ENCODE peak calls at places on chromosomes 4 and X, in seven cellular contexts. Y is tibial artery; B is NCI-H1105; R is progenitor cell of endocrine pancreas; K is cortex of kidney; P is activated CD4-positive, alpha-beta T cell treated with anti-CD3 and anti-CD28 coated beads, Interleukin-2, amount 50 U/mL, for 4 hours; J is stimulated activated CD4-positive, alpha-beta T cell treated with anti-CD3 and anti-CD28 coated beads, Interleukin-15, amount 100 ng/mL, for 1 hour. O is an unnamed sample.

GRCh38 chr4:12579172-12579571 is 905.0 kb downstream of the RAB28 start:
- DNase-seq in Y (no peak), J (no peak), P (no peak), B (no peak), R (no peak), K (no peak), O (no peak)

GRCh38 chrX:126820700-126821420 is 1.3 kb downstream of the PRR32 start:
- DNase-seq in K (no peak), J (no peak), P (no peak), B (no peak), Y (no peak), R (no peak), O (no peak)

GRCh38 chrX:153443476-153444332 is 2.2 kb downstream of the TREX2 start:
- DNase-seq in B (no peak), K (no peak), Y (no peak), P (no peak), J (no peak), R (no peak), O (no peak)

GRCh38 chr4:120801171-120801758 is 121.3 kb downstream of the PRDM5 start:
- DNase-seq in B (no peak), P (no peak), J (no peak), Y (peak; percentile 64), K (no peak), R (no peak), O (no peak)

GRCh38 chrX:136839196-136839595 is 41.3 kb downstream of the RBMX start:
- DNase-seq in B (no peak), R (no peak), P (no peak), J (no peak), Y (no peak), K (no peak), O (no peak)

GRCh38 chrX:102651242-102651967 is at the start of gene GPRASP1:
- DNase-seq in Y (peak; percentile 83), R (peak; percentile 21), P (peak; percentile 52), K (no peak), B (peak; percentile 11), J (peak; percentile 33), O (peak; percentile 34)

GRCh38 chr4:66853845-66854244 is 691.5 kb downstream of the CENPC start:
- DNase-seq in R (no peak), J (no peak), B (no peak), K (no peak), P (no peak), Y (no peak), O (no peak)

GRCh38 chr4:169557061-169557636 is 55.2 kb downstream of the NEK1 start:
- DNase-seq in B (no peak), P (no peak), R (no peak), Y (no peak), K (no peak), J (no peak), O (no peak)

GRCh38 chrX:39815621-39816020 is 282.1 kb downstream of the BCOR start:
- DNase-seq in J (no peak), R (no peak), K (no peak), Y (no peak), B (no peak), P (no peak), O (no peak)

GRCh38 chr4:85928775-85929585 is 430.9 kb downstream of the MAPK10 start:
- DNase-seq in Y (no peak), K (no peak), R (no peak), P (no peak), B (no peak), J (no peak), O (no peak)

GRCh38 chr4:145697332-145697731 is 17.4 kb downstream of the C4orf51 start:
- DNase-seq in P (no peak), R (no peak), Y (no peak), K (no peak), B (no peak), J (no peak), O (no peak)

GRCh38 chr4:175542787-175543186 is 269.3 kb downstream of the GPM6A start:
- DNase-seq in J (no peak), R (no peak), B (peak; percentile 65), Y (no peak), K (no peak), P (no peak), O (no peak)

GRCh38 chr4:18075823-18076433 is 54.4 kb upstream of the LCORL start:
- DNase-seq in P (peak; percentile 2), Y (no peak), J (peak; percentile 2), B (no peak), K (no peak), R (no peak), O (no peak)

GRCh38 chr4:146415829-146416228 is 105.9 kb downstream of the SLC10A7 start:
- DNase-seq in B (no peak), J (no peak), P (no peak), R (no peak), Y (no peak), K (no peak), O (no peak)

GRCh38 chr4:168398589-168398988 is 80.0 kb upstream of the DDX60 start:
- DNase-seq in Y (no peak), K (no peak), B (no peak), P (no peak), R (no peak), J (no peak), O (no peak)

GRCh38 chrX:38552721-38553120 is 8.6 kb upstream of the TSPAN7 start:
- DNase-seq in P (no peak), J (no peak), B (no peak), R (no peak), K (no peak), Y (no peak), O (no peak)

GRCh38 chrX:47112316-47112954 is 32.1 kb downstream of the NDUFB11 start:
- DNase-seq in P (no peak), K (no peak), J (no peak), B (no peak), R (no peak), Y (no peak), O (no peak)

GRCh38 chrX:35617836-35618235 is 180.3 kb upstream of the MAGEB16 start:
- DNase-seq in Y (no peak), K (no peak), R (no peak), J (no peak), P (no peak), B (no peak), O (no peak)

GRCh38 chr4:25155957-25156356 is 4.3 kb downstream of the SEPSECS start:
- DNase-seq in P (no peak), J (no peak), K (no peak), Y (no peak), R (no peak), B (no peak), O (no peak)

GRCh38 chrX:140151316-140151715 is 186.0 kb upstream of the CXorf66 start:
- DNase-seq in Y (no peak), K (no peak), J (no peak), P (no peak), B (no peak), R (no peak), O (no peak)

GRCh38 chr4:95170176-95170575 is 378.6 kb downstream of the UNC5C start:
- DNase-seq in B (no peak), P (no peak), Y (no peak), K (no peak), R (no peak), J (no peak), O (no peak)

GRCh38 chr4:25792200-25792791 is 70.5 kb downstream of the SEL1L3 start:
- DNase-seq in Y (no peak), P (no peak), J (no peak), B (no peak), R (no peak), K (no peak), O (no peak)

GRCh38 chrX:63514575-63514967 is 163.4 kb upstream of the SPIN4 start:
- DNase-seq in R (no peak), K (no peak), B (no peak), P (no peak), J (no peak), Y (no peak), O (no peak)

GRCh38 chrX:153348421-153348820 is 14.5 kb downstream of the ZNF275 start:
- DNase-seq in Y (no peak), R (no peak), P (no peak), B (no peak), J (no peak), K (no peak), O (no peak)

GRCh38 chr4:10130190-10130888 is 13.7 kb upstream of the WDR1 start:
- DNase-seq in P (no peak), B (no peak), J (no peak), R (no peak), K (no peak), Y (no peak), O (no peak)

GRCh38 chrX:123085311-123085940 is 98.7 kb upstream of the GRIA3 start:
- DNase-seq in R (no peak), J (no peak), Y (no peak), B (no peak), P (no peak), K (no peak), O (no peak)

GRCh38 chr4:23614284-23614892 is 275.5 kb downstream of the PPARGC1A start:
- DNase-seq in K (no peak), B (no peak), R (no peak), P (no peak), Y (no peak), J (no peak), O (no peak)

GRCh38 chr4:15006416-15007024 is 4.2 kb downstream of the CPEB2 start:
- DNase-seq in B (no peak), Y (no peak), J (no peak), K (no peak), R (no peak), P (no peak), O (no peak)

GRCh38 chr4:25536577-25537325 is 118.9 kb upstream of the SLC34A2 start:
- DNase-seq in Y (no peak), B (no peak), K (no peak), J (no peak), R (no peak), P (no peak), O (no peak)

GRCh38 chrX:33726281-33727160 is 405.6 kb downstream of the FAM47A start:
- DNase-seq in P (no peak), B (no peak), K (no peak), R (peak; percentile 15), Y (peak; percentile 60), J (no peak), O (no peak)

O was measured in activated T-helper 9 cell treated with anti-CD3 and anti-CD28 coated beads, Interleukin-2, amount 50 U/mL, for 16 hours.